ENCODE peak calls at places on chromosomes 7 and 10, in nine cellular contexts. One of them, this sample, is unnamed.

GRCh38 chr7:137865764-137866163 is 19.0 kb upstream of the DGKI start:
- DNase-seq in Panc1: no peak
- DNase-seq in GM23338: no peak
- DNase-seq in fibroblast of pulmonary artery: no peak
- DNase-seq in colonic mucosa: no peak
- DNase-seq in ovary: no peak
- DNase-seq in H7: no peak
- DNase-seq in foreskin fibroblast: no peak
- DNase-seq in astrocyte: no peak
- DNase-seq in this sample: no peak

GRCh38 chr7:85135931-85136330 is 50.9 kb downstream of the SEMA3D start:
- DNase-seq in Panc1: no peak
- DNase-seq in GM23338: no peak
- DNase-seq in fibroblast of pulmonary artery: peak
- DNase-seq in colonic mucosa: no peak
- DNase-seq in ovary: no peak
- DNase-seq in H7: no peak
- DNase-seq in foreskin fibroblast: peak
- DNase-seq in astrocyte: peak
- DNase-seq in this sample: peak

GRCh38 chr7:152133804-152134203 is 108.3 kb downstream of the GALNT11 start:
- DNase-seq in Panc1: no peak
- DNase-seq in GM23338: no peak
- DNase-seq in fibroblast of pulmonary artery: no peak
- DNase-seq in colonic mucosa: no peak
- DNase-seq in ovary: no peak
- DNase-seq in H7: peak
- DNase-seq in foreskin fibroblast: no peak
- DNase-seq in astrocyte: no peak
- DNase-seq in this sample: no peak

GRCh38 chr10:70575874-70576802 is 26.4 kb downstream of the PRF1 start:
- DNase-seq in Panc1: no peak
- DNase-seq in GM23338: no peak
- DNase-seq in fibroblast of pulmonary artery: peak
- DNase-seq in colonic mucosa: peak
- DNase-seq in ovary: no peak
- DNase-seq in H7: no peak
- DNase-seq in foreskin fibroblast: peak
- DNase-seq in astrocyte: peak
- DNase-seq in this sample: no peak

GRCh38 chr7:127908430-127909258 is 122.6 kb downstream of the LRRC4 start:
- DNase-seq in Panc1: no peak
- DNase-seq in GM23338: no peak
- DNase-seq in fibroblast of pulmonary artery: no peak
- DNase-seq in colonic mucosa: no peak
- DNase-seq in ovary: no peak
- DNase-seq in H7: no peak
- DNase-seq in foreskin fibroblast: no peak
- DNase-seq in astrocyte: no peak
- DNase-seq in this sample: no peak

GRCh38 chr10:132061030-132061429 is 4.7 kb upstream of the JAKMIP3 start:
- DNase-seq in Panc1: no peak
- DNase-seq in GM23338: no peak
- DNase-seq in fibroblast of pulmonary artery: no peak
- DNase-seq in colonic mucosa: no peak
- DNase-seq in ovary: no peak
- DNase-seq in H7: no peak
- DNase-seq in foreskin fibroblast: no peak
- DNase-seq in astrocyte: no peak
- DNase-seq in this sample: no peak

GRCh38 chr7:22849662-22850061 is 27.0 kb upstream of the TOMM7 start:
- DNase-seq in Panc1: no peak
- DNase-seq in GM23338: no peak
- DNase-seq in fibroblast of pulmonary artery: no peak
- DNase-seq in colonic mucosa: no peak
- DNase-seq in ovary: no peak
- DNase-seq in H7: no peak
- DNase-seq in foreskin fibroblast: no peak
- DNase-seq in astrocyte: no peak
- DNase-seq in this sample: no peak

GRCh38 chr10:110898391-110898790 is 20.6 kb downstream of the BBIP1 start:
- DNase-seq in Panc1: no peak
- DNase-seq in GM23338: no peak
- DNase-seq in fibroblast of pulmonary artery: no peak
- DNase-seq in colonic mucosa: no peak
- DNase-seq in ovary: no peak
- DNase-seq in H7: no peak
- DNase-seq in foreskin fibroblast: no peak
- DNase-seq in astrocyte: peak
- DNase-seq in this sample: no peak

GRCh38 chr10:28587270-28587969 is 54.5 kb downstream of the WAC start:
- DNase-seq in Panc1: no peak
- DNase-seq in GM23338: no peak
- DNase-seq in fibroblast of pulmonary artery: peak
- DNase-seq in colonic mucosa: no peak
- DNase-seq in ovary: no peak
- DNase-seq in H7: no peak
- DNase-seq in foreskin fibroblast: peak
- DNase-seq in astrocyte: no peak
- DNase-seq in this sample: peak

GRCh38 chr10:7410306-7410799 is 481 bp downstream of the SFMBT2 start:
- DNase-seq in Panc1: no peak
- DNase-seq in GM23338: peak
- DNase-seq in fibroblast of pulmonary artery: peak
- DNase-seq in colonic mucosa: peak
- DNase-seq in ovary: peak
- DNase-seq in H7: peak
- DNase-seq in foreskin fibroblast: peak
- DNase-seq in astrocyte: no peak
- DNase-seq in this sample: no peak

DNA sequence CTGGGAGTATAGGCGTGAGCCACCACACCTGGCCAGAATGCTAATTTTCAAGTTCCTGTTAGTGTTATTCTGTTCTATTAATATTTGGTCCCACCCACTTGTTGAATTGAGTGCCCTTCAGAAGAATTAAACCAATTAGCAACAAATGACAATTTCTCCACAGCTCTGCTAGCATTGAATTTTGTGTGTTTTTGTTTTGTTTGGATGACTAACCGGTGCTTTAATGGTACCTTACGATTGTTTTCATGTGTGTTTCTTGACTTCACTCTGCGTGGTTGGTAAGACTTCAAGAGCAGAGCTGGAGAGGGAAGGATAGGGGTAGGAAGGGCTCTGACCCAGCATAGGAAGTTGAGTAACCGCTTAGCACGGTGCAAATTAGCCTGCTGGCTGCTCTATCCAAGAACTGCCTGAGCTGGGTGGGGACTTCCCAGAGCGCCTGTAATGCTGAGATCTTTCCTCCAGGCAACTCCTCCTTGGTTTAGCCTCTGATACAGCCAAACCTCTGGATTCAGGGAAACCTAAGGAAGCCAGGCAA is 4.6 kb downstream of the ARPC1B start:
- DNase-seq in Panc1: no peak
- DNase-seq in GM23338: no peak
- DNase-seq in fibroblast of pulmonary artery: peak
- DNase-seq in colonic mucosa: peak
- DNase-seq in ovary: no peak
- DNase-seq in H7: peak
- DNase-seq in foreskin fibroblast: peak
- DNase-seq in astrocyte: peak
- DNase-seq in this sample: peak
- H3K4me3 ChIP-seq in Panc1: peak
- H3K4me3 ChIP-seq in GM23338: no peak
- H3K4me3 ChIP-seq in fibroblast of pulmonary artery: peak
- H3K4me3 ChIP-seq in colonic mucosa: no peak
- H3K4me3 ChIP-seq in ovary: no peak
- H3K4me3 ChIP-seq in H7: no peak
- H3K4me3 ChIP-seq in foreskin fibroblast: peak
- H3K4me3 ChIP-seq in astrocyte: no peak
- H3K4me3 ChIP-seq in this sample: no peak

GRCh38 chr7:139482122-139482521 is 1.4 kb downstream of the KLRG2 start:
- DNase-seq in Panc1: no peak
- DNase-seq in GM23338: no peak
- DNase-seq in fibroblast of pulmonary artery: no peak
- DNase-seq in colonic mucosa: no peak
- DNase-seq in ovary: no peak
- DNase-seq in H7: peak
- DNase-seq in foreskin fibroblast: no peak
- DNase-seq in astrocyte: no peak
- DNase-seq in this sample: no peak
- H3K4me3 ChIP-seq in Panc1: no peak
- H3K4me3 ChIP-seq in GM23338: peak
- H3K4me3 ChIP-seq in fibroblast of pulmonary artery: no peak
- H3K4me3 ChIP-seq in colonic mucosa: no peak
- H3K4me3 ChIP-seq in ovary: no peak
- H3K4me3 ChIP-seq in H7: peak
- H3K4me3 ChIP-seq in foreskin fibroblast: no peak
- H3K4me3 ChIP-seq in astrocyte: no peak
- H3K4me3 ChIP-seq in this sample: no peak

DNA sequence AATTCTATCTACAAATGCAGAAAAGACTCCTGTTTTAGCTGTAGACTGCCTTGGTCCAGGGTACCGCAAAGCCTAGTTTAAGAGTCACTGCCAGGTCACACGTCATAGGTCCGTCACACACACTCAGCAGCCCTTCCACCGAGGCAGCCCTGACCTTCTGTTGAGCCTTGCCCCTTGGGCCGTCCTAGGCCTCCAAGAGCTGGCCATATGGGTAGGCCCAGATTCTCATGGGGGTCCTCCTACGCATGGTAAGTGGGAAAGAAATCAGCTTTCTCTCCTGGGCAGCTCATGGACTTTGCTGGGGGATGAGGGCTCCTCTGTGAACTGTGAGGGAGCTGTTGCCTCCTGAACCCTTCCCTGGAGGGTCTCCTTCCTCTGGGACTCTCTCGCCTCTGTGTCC is 19.8 kb upstream of the PIK3AP1 start:
- DNase-seq in Panc1: no peak
- DNase-seq in GM23338: no peak
- DNase-seq in fibroblast of pulmonary artery: no peak
- DNase-seq in colonic mucosa: no peak
- DNase-seq in ovary: no peak
- DNase-seq in H7: no peak
- DNase-seq in foreskin fibroblast: no peak
- DNase-seq in astrocyte: no peak
- DNase-seq in this sample: no peak
- H3K4me3 ChIP-seq in Panc1: no peak
- H3K4me3 ChIP-seq in GM23338: no peak
- H3K4me3 ChIP-seq in fibroblast of pulmonary artery: no peak
- H3K4me3 ChIP-seq in colonic mucosa: no peak
- H3K4me3 ChIP-seq in ovary: no peak
- H3K4me3 ChIP-seq in H7: no peak
- H3K4me3 ChIP-seq in foreskin fibroblast: no peak
- H3K4me3 ChIP-seq in astrocyte: no peak
- H3K4me3 ChIP-seq in this sample: no peak

DNA sequence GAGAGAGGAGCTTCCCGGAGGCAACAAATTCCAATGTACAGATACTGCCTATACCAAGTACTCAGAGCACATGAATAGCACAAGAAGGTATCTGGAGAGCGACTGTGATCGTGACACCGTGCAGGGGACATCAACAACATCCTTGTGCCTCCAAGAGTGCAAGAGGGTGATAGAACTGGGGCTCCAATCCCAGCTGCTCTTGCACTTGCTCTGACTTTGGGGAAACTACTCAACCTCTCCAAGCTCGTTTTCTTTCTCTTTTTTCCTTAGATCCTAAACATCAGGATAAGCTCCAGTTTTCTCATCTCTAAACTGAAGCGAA is 12.1 kb downstream of the RFC2 start:
- DNase-seq in Panc1: no peak
- DNase-seq in GM23338: no peak
- DNase-seq in fibroblast of pulmonary artery: no peak
- DNase-seq in colonic mucosa: no peak
- DNase-seq in ovary: no peak
- DNase-seq in H7: no peak
- DNase-seq in foreskin fibroblast: no peak
- DNase-seq in astrocyte: no peak
- DNase-seq in this sample: no peak
- H3K4me3 ChIP-seq in Panc1: no peak
- H3K4me3 ChIP-seq in GM23338: no peak
- H3K4me3 ChIP-seq in fibroblast of pulmonary artery: no peak
- H3K4me3 ChIP-seq in colonic mucosa: no peak
- H3K4me3 ChIP-seq in ovary: no peak
- H3K4me3 ChIP-seq in H7: no peak
- H3K4me3 ChIP-seq in foreskin fibroblast: no peak
- H3K4me3 ChIP-seq in astrocyte: no peak
- H3K4me3 ChIP-seq in this sample: no peak

GRCh38 chr7:18458830-18459229 is 36.7 kb upstream of the HDAC9 start:
- DNase-seq in Panc1: no peak
- DNase-seq in GM23338: no peak
- DNase-seq in fibroblast of pulmonary artery: no peak
- DNase-seq in colonic mucosa: no peak
- DNase-seq in ovary: no peak
- DNase-seq in H7: no peak
- DNase-seq in foreskin fibroblast: no peak
- DNase-seq in astrocyte: peak
- DNase-seq in this sample: no peak
- H3K4me3 ChIP-seq in Panc1: no peak
- H3K4me3 ChIP-seq in GM23338: no peak
- H3K4me3 ChIP-seq in fibroblast of pulmonary artery: no peak
- H3K4me3 ChIP-seq in colonic mucosa: no peak
- H3K4me3 ChIP-seq in ovary: no peak
- H3K4me3 ChIP-seq in H7: no peak
- H3K4me3 ChIP-seq in foreskin fibroblast: no peak
- H3K4me3 ChIP-seq in astrocyte: no peak
- H3K4me3 ChIP-seq in this sample: no peak

DNA sequence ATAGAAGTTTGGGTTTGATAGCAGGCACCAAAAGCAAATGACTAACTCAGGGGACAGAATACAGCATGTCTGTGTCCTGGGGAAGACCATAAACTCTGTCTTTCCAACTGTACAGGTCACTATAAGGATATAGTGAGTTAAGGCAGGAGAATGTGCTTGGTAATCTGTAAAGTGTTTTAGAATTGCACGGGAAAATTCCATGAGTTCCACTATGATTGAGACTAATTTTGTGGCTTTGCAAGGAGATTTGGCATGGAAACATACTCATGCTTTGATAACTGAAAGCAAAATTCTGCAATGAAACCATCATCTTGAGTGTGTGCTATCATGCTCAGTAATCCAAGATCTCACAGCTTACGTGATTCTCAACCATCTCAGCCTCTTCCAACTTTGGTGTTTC is 152.6 kb downstream of the PKD1L1 start:
- DNase-seq in Panc1: no peak
- DNase-seq in GM23338: no peak
- DNase-seq in fibroblast of pulmonary artery: peak
- DNase-seq in colonic mucosa: no peak
- DNase-seq in ovary: no peak
- DNase-seq in H7: no peak
- DNase-seq in foreskin fibroblast: peak
- DNase-seq in astrocyte: peak
- DNase-seq in this sample: no peak
- H3K4me3 ChIP-seq in Panc1: no peak
- H3K4me3 ChIP-seq in GM23338: no peak
- H3K4me3 ChIP-seq in fibroblast of pulmonary artery: peak
- H3K4me3 ChIP-seq in colonic mucosa: no peak
- H3K4me3 ChIP-seq in ovary: no peak
- H3K4me3 ChIP-seq in H7: no peak
- H3K4me3 ChIP-seq in foreskin fibroblast: no peak
- H3K4me3 ChIP-seq in astrocyte: no peak
- H3K4me3 ChIP-seq in this sample: no peak

DNA sequence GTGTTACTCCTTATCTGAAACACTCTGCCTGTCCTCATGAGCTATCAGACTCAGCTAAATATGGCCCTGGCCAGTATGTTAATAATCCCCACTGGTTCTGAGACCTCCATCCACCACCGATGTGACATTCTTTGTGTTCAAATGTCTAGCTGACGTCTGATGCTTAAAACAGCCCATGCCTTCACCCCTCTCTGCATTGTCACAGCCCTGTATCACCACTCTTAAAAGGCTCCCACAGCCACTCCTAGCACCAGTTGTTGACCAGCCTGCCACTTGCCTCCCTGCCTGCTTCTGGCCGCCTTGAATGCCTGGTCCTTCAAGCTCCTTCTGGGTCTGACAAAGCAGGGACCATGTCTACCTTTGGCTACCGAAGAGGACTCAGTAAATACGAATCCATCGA is at the start of gene LMOD2:
- DNase-seq in Panc1: no peak
- DNase-seq in GM23338: no peak
- DNase-seq in fibroblast of pulmonary artery: no peak
- DNase-seq in colonic mucosa: no peak
- DNase-seq in ovary: no peak
- DNase-seq in H7: no peak
- DNase-seq in foreskin fibroblast: no peak
- DNase-seq in astrocyte: no peak
- DNase-seq in this sample: no peak
- H3K4me3 ChIP-seq in Panc1: no peak
- H3K4me3 ChIP-seq in GM23338: no peak
- H3K4me3 ChIP-seq in fibroblast of pulmonary artery: no peak
- H3K4me3 ChIP-seq in colonic mucosa: no peak
- H3K4me3 ChIP-seq in ovary: no peak
- H3K4me3 ChIP-seq in H7: no peak
- H3K4me3 ChIP-seq in foreskin fibroblast: no peak
- H3K4me3 ChIP-seq in astrocyte: no peak
- H3K4me3 ChIP-seq in this sample: no peak